ENCODE peak calls at places on chromosome 1, in ten cellular contexts. W, L, P, G, N, B, I, T, J and M are unnamed samples.

GRCh38 chr1:212609701-212610574 is 1.4 kb downstream of the ATF3 start:
- DNase-seq in P (no peak), W (no peak), L (no peak), T (no peak), N (no peak), I (no peak), J (peak; percentile 29), G (no peak), B (no peak), M (no peak)

GRCh38 chr1:112868191-112868590 is 87.8 kb downstream of the SLC16A1 start:
- DNase-seq in I (no peak), W (no peak), L (no peak), P (no peak), N (no peak), B (no peak), G (no peak), T (no peak), J (no peak), M (no peak)

GRCh38 chr1:27668808-27669723 is 2.9 kb downstream of the IFI6 start:
- DNase-seq in L (no peak), T (peak; percentile 92), I (peak; percentile 46), W (peak; percentile 89), P (peak; percentile 84), N (peak; percentile 74), G (peak; percentile 61), B (peak; percentile 88), J (peak; percentile 91), M (peak; percentile 87)

GRCh38 chr1:94025383-94026340 is 95.3 kb downstream of the ABCA4 start:
- DNase-seq in P (no peak), T (peak; percentile 40), G (peak; percentile 74), I (peak; percentile 69), W (no peak), L (peak; percentile 69), N (peak; percentile 52), J (peak; percentile 44), B (no peak), M (peak; percentile 38)

GRCh38 chr1:238457610-238458009 is 566.9 kb upstream of the ZP4 start:
- DNase-seq in L (no peak), P (no peak), I (no peak), N (no peak), B (no peak), J (no peak), W (no peak), T (no peak), G (no peak), M (no peak)

GRCh38 chr1:214107322-214108096 is 119.7 kb downstream of the PROX1 start:
- DNase-seq in I (no peak), W (no peak), N (no peak), T (no peak), J (peak; percentile 19), P (no peak), L (no peak), B (no peak), G (no peak), M (no peak)

GRCh38 chr1:109528296-109528695 is 11.4 kb upstream of the GPR61 start:
- DNase-seq in B (no peak), P (no peak), L (no peak), T (no peak), J (no peak), G (no peak), W (no peak), I (no peak), N (no peak), M (no peak)

GRCh38 chr1:28971980-28972771 is 57.8 kb downstream of the EPB41 start:
- DNase-seq in J (no peak), L (no peak), I (peak; percentile 95), G (peak; percentile 81), W (no peak), T (no peak), B (no peak), N (no peak), P (no peak), M (no peak)

GRCh38 chr1:202613571-202613970 is 96.7 kb downstream of the SYT2 start:
- DNase-seq in W (no peak), I (no peak), P (no peak), G (no peak), T (no peak), L (no peak), N (no peak), B (no peak), J (no peak), M (no peak)

GRCh38 chr1:211683396-211684297 is 8.2 kb upstream of the NEK2 start:
- DNase-seq in B (no peak), L (no peak), G (no peak), P (no peak), I (no peak), N (no peak), W (no peak), T (no peak), J (no peak), M (no peak)

GRCh38 chr1:212030936-212031528 is 4.3 kb downstream of the INTS7 start:
- DNase-seq in T (no peak), G (peak; percentile 84), B (no peak), J (no peak), P (no peak), N (peak; percentile 47), W (no peak), I (peak; percentile 83), L (peak; percentile 83), M (no peak)

GRCh38 chr1:166819982-166820381 is 19.3 kb upstream of the POGK start:
- DNase-seq in L (no peak), N (no peak), P (no peak), J (no peak), G (no peak), T (no peak), B (no peak), W (no peak), I (no peak), M (no peak)

GRCh38 chr1:29237906-29238600 is 1.7 kb downstream of the PTPRU start:
- DNase-seq in L (peak; percentile 34), G (peak; percentile 13), P (peak; percentile 28), J (peak; percentile 39), B (peak; percentile 70), I (no peak), T (peak; percentile 68), W (no peak), N (peak; percentile 52), M (peak; percentile 36)

GRCh38 chr1:8409107-8409506 is 91.2 kb downstream of the SLC45A1 start:
- DNase-seq in B (no peak), N (peak; percentile 46), W (no peak), T (peak; percentile 17), J (no peak), G (peak; percentile 55), L (peak; percentile 9), I (peak; percentile 72), P (no peak), M (no peak)

GRCh38 chr1:210332719-210333398 is 4.2 kb downstream of the HHAT start:
- DNase-seq in T (no peak), W (no peak), L (no peak), J (no peak), B (no peak), P (peak; percentile 78), G (no peak), I (no peak), N (no peak), M (no peak)

GRCh38 chr1:205598841-205599666 is 32.8 kb downstream of the ELK4 start:
- DNase-seq in P (no peak), T (no peak), I (peak; percentile 16), G (peak; percentile 85), B (no peak), L (no peak), J (peak; percentile 47), W (no peak), N (no peak), M (no peak)

GRCh38 chr1:27341525-27342252 is at the start of gene SYTL1:
- DNase-seq in P (peak; percentile 84), B (peak; percentile 81), N (peak; percentile 96), I (peak; percentile 57), J (peak; percentile 74), T (peak; percentile 55), W (peak; percentile 45), G (peak; percentile 64), L (peak; percentile 52), M (no peak)

GRCh38 chr1:11796036-11796828 is 9.5 kb downstream of the MTHFR start:
- DNase-seq in I (no peak), P (no peak), N (no peak), W (no peak), G (peak; percentile 24), B (no peak), L (no peak), J (no peak), T (peak; percentile 46), M (no peak)

DNA sequence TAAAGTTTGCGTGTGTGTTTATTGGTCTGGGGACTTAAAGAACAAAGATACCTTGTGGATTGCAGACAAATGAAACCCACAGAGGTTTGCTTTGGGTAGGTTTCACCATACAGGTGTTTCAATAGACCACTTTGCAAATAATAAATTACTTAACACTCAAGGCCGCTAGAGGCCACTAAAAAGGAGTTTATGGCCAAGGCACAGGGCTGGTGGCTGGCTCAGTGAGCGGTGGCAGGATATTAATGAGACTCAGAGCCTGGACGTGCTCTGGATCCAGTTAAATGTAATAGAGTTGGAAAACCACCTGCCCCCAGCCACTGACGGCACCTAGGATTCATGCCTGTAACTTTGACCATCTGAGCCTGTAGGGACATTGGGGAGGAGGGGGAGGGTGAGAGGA is 44.5 kb downstream of the LRRC38 start:
- DNase-seq in N (peak; percentile 19), J (no peak), G (no peak), I (no peak), T (no peak), L (peak; percentile 38), W (no peak), P (no peak), B (no peak), M (peak; percentile 6)
- TF ChIP-seq CTCF in N (peak; percentile 17), J (no peak), G (no peak), I (no peak), T (no peak), L (peak; percentile 33), W (no peak), P (peak; percentile 53), B (no peak), M (peak; percentile 49)

GRCh38 chr1:72540674-72541073 is 258.3 kb upstream of the NEGR1 start:
- DNase-seq in I (no peak), W (no peak), G (no peak), P (no peak), J (no peak), B (no peak), L (no peak), N (no peak), T (no peak), M (no peak)
- TF ChIP-seq CTCF in I (no peak), W (no peak), G (no peak), P (no peak), J (no peak), B (no peak), L (no peak), N (no peak), T (no peak), M (no peak)

DNA sequence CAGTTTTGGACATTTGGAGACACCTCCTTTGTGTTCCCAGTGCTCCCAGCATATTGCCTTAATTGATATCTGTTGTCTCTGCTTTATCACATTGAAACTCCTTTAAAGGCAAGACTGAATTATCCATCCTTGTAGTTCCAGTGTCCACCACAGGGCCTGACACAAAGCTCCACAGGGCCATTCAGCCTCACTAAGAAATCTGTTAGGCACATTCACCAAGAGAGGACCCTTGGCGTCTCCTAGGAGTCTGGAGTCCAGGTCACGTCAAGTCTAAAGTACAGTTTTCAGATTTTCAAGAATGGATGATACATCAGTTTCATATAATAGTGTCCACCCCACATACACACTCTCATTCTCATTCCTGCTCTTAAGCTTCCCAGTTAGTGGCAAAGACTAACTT is 4.8 kb downstream of the ACP6 start:
- DNase-seq in T (no peak), L (no peak), I (no peak), P (no peak), W (no peak), G (peak; percentile 19), B (no peak), J (no peak), N (no peak), M (no peak)
- TF ChIP-seq CTCF in T (peak; percentile 21), L (no peak), I (peak; percentile 61), P (no peak), W (no peak), G (peak; percentile 58), B (no peak), J (no peak), N (no peak), M (peak; percentile 45)

GRCh38 chr1:3593334-3593733 is 18.0 kb downstream of the MEGF6 start:
- DNase-seq in B (no peak), I (no peak), L (no peak), W (no peak), P (no peak), T (no peak), N (peak; percentile 52), G (no peak), J (no peak), M (no peak)
- TF ChIP-seq CTCF in B (no peak), I (no peak), L (no peak), W (no peak), P (no peak), T (no peak), N (no peak), G (no peak), J (no peak), M (no peak)